ENCODE peak calls at places on chromosomes 4 and X, in eight cellular contexts. One of them, this sample, is unnamed.

GRCh38 chrX:46770006-46770816 is 11.3 kb upstream of the SLC9A7 start:
- DNase-seq in WERI-Rb-1: no peak
- DNase-seq in GM12878: no peak
- DNase-seq in tibial artery: no peak
- DNase-seq in A549: no peak
- DNase-seq in lung: no peak
- DNase-seq in brain microvascular endothelial cell: peak
- DNase-seq in pancreas: no peak
- DNase-seq in this sample: no peak

GRCh38 chr4:1176398-1177273 is 4.3 kb upstream of the SPON2 start:
- DNase-seq in WERI-Rb-1: no peak
- DNase-seq in GM12878: no peak
- DNase-seq in tibial artery: no peak
- DNase-seq in A549: no peak
- DNase-seq in lung: no peak
- DNase-seq in brain microvascular endothelial cell: no peak
- DNase-seq in pancreas: no peak
- DNase-seq in this sample: no peak

GRCh38 chrX:19673334-19674040 is 158.2 kb upstream of the MAP3K15 start:
- DNase-seq in WERI-Rb-1: no peak
- DNase-seq in GM12878: no peak
- DNase-seq in tibial artery: peak
- DNase-seq in A549: peak
- DNase-seq in lung: peak
- DNase-seq in brain microvascular endothelial cell: peak
- DNase-seq in pancreas: peak
- DNase-seq in this sample: peak

GRCh38 chr4:141130947-141131545 is 2.2 kb downstream of the RNF150 start:
- DNase-seq in WERI-Rb-1: no peak
- DNase-seq in GM12878: no peak
- DNase-seq in tibial artery: no peak
- DNase-seq in A549: no peak
- DNase-seq in lung: no peak
- DNase-seq in brain microvascular endothelial cell: no peak
- DNase-seq in pancreas: no peak
- DNase-seq in this sample: no peak

GRCh38 chr4:20520901-20521300 is 179.4 kb upstream of the PACRGL start:
- DNase-seq in WERI-Rb-1: no peak
- DNase-seq in GM12878: no peak
- DNase-seq in tibial artery: no peak
- DNase-seq in A549: no peak
- DNase-seq in lung: no peak
- DNase-seq in brain microvascular endothelial cell: peak
- DNase-seq in pancreas: no peak
- DNase-seq in this sample: peak

GRCh38 chr4:12595489-12595888 is 888.7 kb downstream of the RAB28 start:
- DNase-seq in WERI-Rb-1: peak
- DNase-seq in GM12878: no peak
- DNase-seq in tibial artery: no peak
- DNase-seq in A549: no peak
- DNase-seq in lung: no peak
- DNase-seq in brain microvascular endothelial cell: no peak
- DNase-seq in pancreas: no peak
- DNase-seq in this sample: no peak

GRCh38 chr4:152258804-152259708 is 276.8 kb downstream of the FBXW7 start:
- DNase-seq in WERI-Rb-1: no peak
- DNase-seq in GM12878: no peak
- DNase-seq in tibial artery: no peak
- DNase-seq in A549: peak
- DNase-seq in lung: no peak
- DNase-seq in brain microvascular endothelial cell: peak
- DNase-seq in pancreas: no peak
- DNase-seq in this sample: no peak

GRCh38 chr4:8910822-8911310 is 39.2 kb upstream of the HMX1 start:
- DNase-seq in WERI-Rb-1: peak
- DNase-seq in GM12878: no peak
- DNase-seq in tibial artery: no peak
- DNase-seq in A549: no peak
- DNase-seq in lung: no peak
- DNase-seq in brain microvascular endothelial cell: no peak
- DNase-seq in pancreas: no peak
- DNase-seq in this sample: no peak

GRCh38 chr4:102598102-102598758 is 97.1 kb downstream of the NFKB1 start:
- DNase-seq in WERI-Rb-1: no peak
- DNase-seq in GM12878: no peak
- DNase-seq in tibial artery: no peak
- DNase-seq in A549: no peak
- DNase-seq in lung: no peak
- DNase-seq in brain microvascular endothelial cell: peak
- DNase-seq in pancreas: no peak
- DNase-seq in this sample: no peak

GRCh38 chr4:17494258-17494657 is 17.6 kb downstream of the QDPR start:
- DNase-seq in WERI-Rb-1: no peak
- DNase-seq in GM12878: no peak
- DNase-seq in tibial artery: no peak
- DNase-seq in A549: peak
- DNase-seq in lung: no peak
- DNase-seq in brain microvascular endothelial cell: peak
- DNase-seq in pancreas: no peak
- DNase-seq in this sample: peak

GRCh38 chr4:112473985-112474384 is 42.0 kb downstream of the NEUROG2 start:
- DNase-seq in WERI-Rb-1: no peak
- DNase-seq in GM12878: no peak
- DNase-seq in tibial artery: no peak
- DNase-seq in A549: no peak
- DNase-seq in lung: no peak
- DNase-seq in brain microvascular endothelial cell: no peak
- DNase-seq in pancreas: no peak
- DNase-seq in this sample: no peak

GRCh38 chr4:147957446-147957845 is 225.6 kb downstream of the ARHGAP10 start:
- DNase-seq in WERI-Rb-1: no peak
- DNase-seq in GM12878: no peak
- DNase-seq in tibial artery: no peak
- DNase-seq in A549: no peak
- DNase-seq in lung: no peak
- DNase-seq in brain microvascular endothelial cell: no peak
- DNase-seq in pancreas: no peak
- DNase-seq in this sample: no peak

GRCh38 chr4:110635155-110635479 is 12.2 kb upstream of the PITX2 start:
- DNase-seq in WERI-Rb-1: no peak
- DNase-seq in GM12878: no peak
- DNase-seq in tibial artery: no peak
- DNase-seq in A549: no peak
- DNase-seq in lung: no peak
- DNase-seq in brain microvascular endothelial cell: no peak
- DNase-seq in pancreas: no peak
- DNase-seq in this sample: no peak

GRCh38 chr4:110637408-110638131 is 14.7 kb upstream of the PITX2 start:
- DNase-seq in WERI-Rb-1: no peak
- DNase-seq in GM12878: no peak
- DNase-seq in tibial artery: no peak
- DNase-seq in A549: no peak
- DNase-seq in lung: no peak
- DNase-seq in brain microvascular endothelial cell: no peak
- DNase-seq in pancreas: no peak
- DNase-seq in this sample: no peak

GRCh38 chr4:110638347-110638746 is 15.5 kb upstream of the PITX2 start:
- DNase-seq in WERI-Rb-1: no peak
- DNase-seq in GM12878: no peak
- DNase-seq in tibial artery: no peak
- DNase-seq in A549: no peak
- DNase-seq in lung: no peak
- DNase-seq in brain microvascular endothelial cell: no peak
- DNase-seq in pancreas: no peak
- DNase-seq in this sample: no peak

GRCh38 chr4:110636231-110636676 is 13.4 kb upstream of the PITX2 start:
- DNase-seq in WERI-Rb-1: no peak
- DNase-seq in GM12878: no peak
- DNase-seq in tibial artery: no peak
- DNase-seq in A549: peak
- DNase-seq in lung: no peak
- DNase-seq in brain microvascular endothelial cell: no peak
- DNase-seq in pancreas: no peak
- DNase-seq in this sample: no peak

DNA sequence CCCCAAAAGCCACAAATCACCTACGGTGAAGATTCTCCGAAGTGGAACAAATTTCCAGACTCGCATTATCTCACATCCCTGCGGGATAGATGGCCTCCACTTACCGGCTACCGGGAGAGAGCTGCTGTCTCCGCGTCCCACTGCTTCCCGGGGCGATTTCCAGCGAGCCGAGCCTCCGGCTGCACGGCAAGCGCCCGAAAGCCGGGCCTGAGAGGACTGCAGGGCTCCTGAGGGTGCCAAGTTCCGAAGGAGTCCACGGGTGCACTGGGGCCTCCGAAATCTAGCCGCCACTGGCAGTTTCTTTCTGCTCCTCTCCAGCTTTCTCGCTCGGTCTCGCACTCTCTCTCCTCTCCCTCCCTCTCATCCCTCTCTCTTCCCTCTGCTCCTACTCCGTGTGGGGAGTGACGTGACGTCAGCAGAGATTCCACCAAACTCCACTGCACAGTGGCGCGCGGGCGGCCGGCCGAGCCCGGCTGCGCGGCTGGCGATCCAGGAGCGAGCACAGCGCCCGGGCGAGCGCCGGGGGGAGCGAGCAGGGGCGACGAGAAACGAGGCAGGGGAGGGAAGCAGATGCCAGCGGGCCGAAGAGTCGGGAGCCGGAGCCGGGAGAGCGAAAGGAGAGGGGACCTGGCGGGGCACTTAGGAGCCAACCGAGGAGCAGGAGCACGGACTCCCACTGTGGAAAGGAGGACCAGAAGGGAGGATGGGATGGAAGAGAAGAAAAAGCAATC is 14.0 kb upstream of the PITX2 start:
- DNase-seq in WERI-Rb-1: peak
- DNase-seq in GM12878: no peak
- DNase-seq in tibial artery: no peak
- DNase-seq in A549: peak
- DNase-seq in lung: no peak
- DNase-seq in brain microvascular endothelial cell: no peak
- DNase-seq in pancreas: no peak
- DNase-seq in this sample: no peak
- H3K4me3 ChIP-seq in WERI-Rb-1: peak
- H3K4me3 ChIP-seq in GM12878: no peak
- H3K4me3 ChIP-seq in tibial artery: peak
- H3K4me3 ChIP-seq in A549: peak
- H3K4me3 ChIP-seq in lung: no peak
- H3K4me3 ChIP-seq in brain microvascular endothelial cell: peak
- H3K4me3 ChIP-seq in pancreas: no peak
- H3K4me3 ChIP-seq in this sample: peak

DNA sequence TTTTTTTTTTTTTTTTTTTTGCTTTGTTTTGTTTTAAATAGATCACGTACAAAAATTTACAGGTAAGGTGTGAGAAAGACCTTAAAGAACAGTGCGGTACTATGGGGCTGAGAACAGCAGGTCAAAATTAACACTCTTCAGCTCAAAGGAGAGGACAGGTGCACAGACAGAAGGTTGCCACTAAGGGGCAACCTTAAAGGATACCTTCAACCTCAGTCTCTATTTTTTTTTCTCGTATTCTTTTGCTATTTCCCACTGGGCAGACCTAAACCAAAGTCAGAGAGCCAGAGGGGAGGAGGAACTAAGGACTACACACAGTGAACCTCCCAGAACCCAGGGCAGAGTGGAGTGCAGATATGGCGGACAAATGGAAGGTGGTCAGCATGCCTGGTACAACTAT is 1984.3 kb upstream of the IGFBP7 start:
- DNase-seq in WERI-Rb-1: no peak
- DNase-seq in GM12878: no peak
- DNase-seq in tibial artery: no peak
- DNase-seq in A549: no peak
- DNase-seq in lung: no peak
- DNase-seq in brain microvascular endothelial cell: no peak
- DNase-seq in pancreas: no peak
- DNase-seq in this sample: no peak
- TF ChIP-seq CTCF in WERI-Rb-1: peak
- TF ChIP-seq CTCF in GM12878: no peak
- TF ChIP-seq CTCF in tibial artery: no peak
- TF ChIP-seq CTCF in A549: no peak
- TF ChIP-seq CTCF in lung: no peak
- TF ChIP-seq CTCF in brain microvascular endothelial cell: no peak
- TF ChIP-seq CTCF in pancreas: no peak
- TF ChIP-seq CTCF in this sample: no peak

DNA sequence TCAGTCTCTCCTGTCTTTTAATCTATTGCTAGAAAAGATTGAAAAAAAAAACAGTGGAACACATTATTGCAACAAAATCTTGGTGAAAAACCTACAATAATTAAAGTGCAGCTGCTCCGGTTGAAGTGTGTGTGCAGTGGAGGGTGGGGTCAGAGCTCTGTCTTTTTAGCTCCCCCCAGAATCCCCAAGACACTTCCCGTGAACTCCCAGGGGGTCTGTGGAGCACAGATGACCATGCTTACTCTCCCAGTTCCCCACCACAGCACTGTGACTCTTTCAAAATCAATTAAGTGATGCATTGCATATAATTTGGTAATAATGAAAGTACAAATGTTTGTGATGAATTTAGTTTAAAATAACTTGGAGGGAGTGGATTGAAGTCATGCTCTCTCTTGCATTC is 15.7 kb upstream of the SLC10A4 start:
- DNase-seq in WERI-Rb-1: no peak
- DNase-seq in GM12878: no peak
- DNase-seq in tibial artery: no peak
- DNase-seq in A549: no peak
- DNase-seq in lung: no peak
- DNase-seq in brain microvascular endothelial cell: no peak
- DNase-seq in pancreas: no peak
- DNase-seq in this sample: no peak
- H3K4me3 ChIP-seq in WERI-Rb-1: no peak
- H3K4me3 ChIP-seq in GM12878: no peak
- H3K4me3 ChIP-seq in tibial artery: no peak
- H3K4me3 ChIP-seq in A549: no peak
- H3K4me3 ChIP-seq in lung: no peak
- H3K4me3 ChIP-seq in brain microvascular endothelial cell: no peak
- H3K4me3 ChIP-seq in pancreas: no peak
- H3K4me3 ChIP-seq in this sample: no peak

GRCh38 chr4:157079441-157079840 is 3.5 kb downstream of the GLRB start:
- DNase-seq in WERI-Rb-1: no peak
- DNase-seq in GM12878: no peak
- DNase-seq in tibial artery: no peak
- DNase-seq in A549: no peak
- DNase-seq in lung: no peak
- DNase-seq in brain microvascular endothelial cell: no peak
- DNase-seq in pancreas: no peak
- DNase-seq in this sample: no peak

GRCh38 chr4:157076578-157076947 is 613 bp downstream of the GLRB start:
- DNase-seq in WERI-Rb-1: peak
- DNase-seq in GM12878: no peak
- DNase-seq in tibial artery: no peak
- DNase-seq in A549: no peak
- DNase-seq in lung: no peak
- DNase-seq in brain microvascular endothelial cell: no peak
- DNase-seq in pancreas: peak
- DNase-seq in this sample: no peak

GRCh38 chr4:157072002-157072401 is 3.9 kb upstream of the GLRB start:
- DNase-seq in WERI-Rb-1: no peak
- DNase-seq in GM12878: no peak
- DNase-seq in tibial artery: no peak
- DNase-seq in A549: no peak
- DNase-seq in lung: no peak
- DNase-seq in brain microvascular endothelial cell: no peak
- DNase-seq in pancreas: no peak
- DNase-seq in this sample: no peak

GRCh38 chr4:157075401-157075800 is 549 bp upstream of the GLRB start:
- DNase-seq in WERI-Rb-1: no peak
- DNase-seq in GM12878: no peak
- DNase-seq in tibial artery: no peak
- DNase-seq in A549: no peak
- DNase-seq in lung: no peak
- DNase-seq in brain microvascular endothelial cell: no peak
- DNase-seq in pancreas: no peak
- DNase-seq in this sample: no peak

GRCh38 chr4:157075811-157076577 is at the start of gene GLRB:
- DNase-seq in WERI-Rb-1: peak
- DNase-seq in GM12878: no peak
- DNase-seq in tibial artery: peak
- DNase-seq in A549: peak
- DNase-seq in lung: no peak
- DNase-seq in brain microvascular endothelial cell: no peak
- DNase-seq in pancreas: peak
- DNase-seq in this sample: no peak
- TF ChIP-seq CTCF in WERI-Rb-1: no peak
- TF ChIP-seq CTCF in GM12878: no peak
- TF ChIP-seq CTCF in tibial artery: no peak
- TF ChIP-seq CTCF in A549: no peak
- TF ChIP-seq CTCF in lung: no peak
- TF ChIP-seq CTCF in brain microvascular endothelial cell: no peak
- TF ChIP-seq CTCF in pancreas: no peak
- TF ChIP-seq CTCF in this sample: no peak